ENCODE peak calls at places on chromosomes 7 and 10, in four cellular contexts. L is stomach, H is PC-9, I is HepG2. R is an unnamed sample.

GRCh38 chr10:16847644-16848043 is 30.4 kb upstream of the RSU1 start:
- DNase-seq in L (no peak), H (no peak), I (no peak), R (no peak)

GRCh38 chr10:61662794-61663259 is at the start of gene CABCOCO1:
- DNase-seq in L (peak), H (peak), I (no peak), R (peak)

GRCh38 chr10:89837173-89838001 is 136.0 kb downstream of the KIF20B start:
- DNase-seq in L (peak), H (peak), I (no peak), R (no peak)

GRCh38 chr7:130476287-130477001 is 15.4 kb upstream of the MEST start:
- DNase-seq in L (no peak), H (no peak), I (no peak), R (no peak)

GRCh38 chr7:118183254-118183585 is 744 bp upstream of the LSM8 start:
- DNase-seq in L (no peak), H (no peak), I (no peak), R (no peak)

GRCh38 chr10:47381427-47382379 is 2.4 kb downstream of the ZNF488 start:
- DNase-seq in L (peak), H (no peak), I (no peak), R (peak)

GRCh38 chr7:25850730-25851129 is 301.3 kb upstream of the NFE2L3 start:
- DNase-seq in L (no peak), H (no peak), I (no peak), R (no peak)

GRCh38 chr10:34024708-34025425 is 690.4 kb upstream of the NRP1 start:
- DNase-seq in L (no peak), H (no peak), I (no peak), R (peak)

GRCh38 chr7:140924019-140924820 is 509 bp downstream of the BRAF start:
- DNase-seq in L (peak), H (peak), I (peak), R (peak)

GRCh38 chr7:140924821-140925421 is at the start of gene BRAF:
- DNase-seq in L (peak), H (peak), I (peak), R (peak)

GRCh38 chr7:140923358-140924006 is 1.2 kb downstream of the BRAF start:
- DNase-seq in L (no peak), H (peak), I (no peak), R (no peak)

GRCh38 chr7:140920745-140921144 is 4.0 kb downstream of the BRAF start:
- DNase-seq in L (no peak), H (no peak), I (no peak), R (no peak)

DNA sequence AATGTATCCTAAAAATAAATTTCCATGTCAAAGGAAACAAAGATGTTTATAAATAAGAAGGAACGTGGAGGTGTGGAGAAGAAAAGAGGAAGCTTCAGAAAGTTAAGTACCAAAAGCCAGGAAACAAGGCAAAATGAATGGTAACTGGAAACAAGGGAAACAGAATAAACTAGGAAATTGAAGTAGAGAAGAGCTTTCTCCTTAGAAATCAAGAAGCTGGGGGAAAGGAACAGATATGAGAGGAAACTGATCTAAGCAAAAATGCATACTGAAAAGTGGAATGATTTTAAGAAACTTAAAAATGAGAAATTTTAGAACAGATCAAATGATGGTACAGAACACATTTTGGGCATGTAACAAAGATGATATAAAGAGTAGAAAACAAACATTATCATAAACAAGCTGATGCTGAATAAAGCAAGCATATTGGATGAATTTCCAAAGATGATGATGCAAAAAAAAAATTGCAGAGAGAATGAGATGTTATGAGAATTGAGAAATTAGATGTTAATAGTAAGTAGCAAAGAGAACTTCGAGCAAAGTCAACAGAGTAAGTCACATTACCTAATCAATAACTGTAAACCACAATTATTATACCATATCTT is 1.9 kb downstream of the BRAF start:
- DNase-seq in L (no peak), H (no peak), I (no peak), R (no peak)
- H3K4me3 ChIP-seq in L (peak), H (peak), I (peak), R (peak)

GRCh38 chr7:2476298-2476697 is at the start of gene GRIFIN:
- DNase-seq in L (no peak), H (no peak), I (no peak), R (no peak)
- H3K4me3 ChIP-seq in L (no peak), H (no peak), I (no peak), R (no peak)

DNA sequence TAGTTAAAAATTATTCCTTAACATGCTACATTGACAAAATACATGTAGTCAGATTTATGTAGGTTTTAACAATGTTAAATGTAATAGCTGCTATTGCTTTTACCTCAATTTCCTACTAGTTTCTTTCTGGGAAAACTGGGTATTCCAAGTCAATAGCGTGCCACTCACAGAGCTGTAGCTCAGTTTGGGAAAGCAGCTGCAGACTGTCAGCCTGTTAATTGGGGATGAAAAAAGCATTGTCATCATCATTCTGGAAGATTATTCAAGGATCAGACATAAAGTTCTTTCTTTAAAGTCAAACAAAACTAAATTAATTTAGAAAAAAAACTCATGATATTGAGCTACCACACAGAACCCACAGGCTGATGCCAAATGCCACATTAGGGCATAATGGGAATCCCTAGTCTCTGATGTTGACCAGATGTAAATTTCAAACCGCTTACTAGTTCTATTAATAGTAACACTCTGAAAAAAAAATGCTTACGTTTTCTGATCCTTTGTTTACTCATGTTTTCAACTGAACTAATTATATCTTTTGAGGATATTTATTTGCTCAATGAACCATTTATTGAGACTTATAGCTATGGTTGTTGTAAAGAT is 19.6 kb upstream of the AGMO start:
- DNase-seq in L (no peak), H (no peak), I (no peak), R (no peak)
- H3K4me3 ChIP-seq in L (no peak), H (no peak), I (no peak), R (no peak)

GRCh38 chr7:7783001-7783400 is 64.6 kb upstream of the RPA3 start:
- DNase-seq in L (no peak), H (no peak), I (no peak), R (no peak)
- H3K4me3 ChIP-seq in L (no peak), H (no peak), I (no peak), R (no peak)

DNA sequence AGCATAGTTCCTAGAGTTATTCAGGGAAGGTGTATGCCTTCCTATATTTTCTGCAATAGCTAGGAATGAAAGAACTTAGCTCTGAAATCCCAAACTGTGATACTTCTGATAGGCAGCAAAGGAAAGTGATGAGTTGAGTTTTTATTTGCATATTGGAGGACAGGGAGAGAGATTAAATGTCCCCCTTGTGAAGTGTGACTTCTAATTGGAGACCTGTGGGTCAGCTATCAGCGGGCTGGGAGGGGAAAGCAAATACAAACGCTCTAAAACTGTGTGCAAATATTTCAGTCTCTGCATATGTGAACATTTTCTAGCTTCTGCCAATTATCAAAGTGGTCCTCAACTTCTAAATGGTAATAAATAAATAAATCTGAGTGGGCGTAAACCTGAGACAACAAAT is 203.3 kb downstream of the CACNB2 start:
- DNase-seq in L (no peak), H (no peak), I (no peak), R (no peak)
- H3K4me3 ChIP-seq in L (no peak), H (no peak), I (no peak), R (no peak)

DNA sequence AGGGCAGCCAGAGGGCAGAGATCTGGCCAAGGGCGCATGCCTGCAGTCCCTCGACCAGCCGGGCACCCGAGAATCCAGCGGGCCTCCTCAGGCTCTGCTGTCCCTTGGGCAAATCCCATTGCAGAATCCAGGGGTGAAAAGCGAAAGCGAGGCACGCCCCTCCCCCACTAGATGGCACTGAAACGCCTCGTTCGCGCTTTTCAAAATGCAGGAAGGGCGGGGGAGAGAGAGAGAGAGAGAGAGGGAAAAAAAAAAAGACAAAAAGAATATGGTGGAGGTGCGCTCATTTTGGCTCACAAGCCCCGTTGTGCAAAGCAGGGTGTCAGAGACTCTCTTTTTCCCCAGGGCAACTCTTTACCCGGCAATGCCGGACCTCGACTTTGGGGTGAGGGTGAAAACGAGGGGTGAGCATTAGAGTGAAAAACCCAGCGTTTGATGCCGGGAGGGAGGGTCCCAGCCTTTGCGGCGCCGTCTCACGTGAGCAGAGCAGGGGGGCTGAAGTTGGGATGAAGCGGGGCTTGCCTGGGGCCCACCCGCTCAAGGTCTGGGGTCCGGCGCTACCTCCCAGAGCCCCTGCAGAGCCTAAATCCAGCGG is 2.5 kb upstream of the TMEM178B start:
- DNase-seq in L (no peak), H (no peak), I (peak), R (no peak)
- H3K4me3 ChIP-seq in L (peak), H (no peak), I (no peak), R (no peak)

R was measured in MG63.